ENCODE peak calls at places on chromosomes 4 and X, in seven cellular contexts. Z is IMR-90, L is neuronal stem cell, W is mesenchymal stem cell, Y is H1, N is mesendoderm, M is trophoblast cell. T is an unnamed sample. For H3K4me1, the result is how much of the 10 kb centered on the place peaks cover.

GRCh38 chr4:17138847-17139246 is 240.4 kb upstream of the LDB2 start:
- DNase-seq in Z (peak), L (no peak), W (no peak), Y (no peak), N (no peak), M (no peak), T (no peak)

GRCh38 chr4:54743562-54743961 is 85.8 kb downstream of the KIT start:
- DNase-seq in Z (no peak), L (no peak), W (no peak), Y (no peak), N (no peak), M (no peak), T (no peak)

GRCh38 chr4:33696066-33696465 is 2548.2 kb downstream of the ARAP2 start:
- DNase-seq in Z (no peak), L (no peak), W (peak), Y (no peak), N (no peak), M (peak), T (no peak)

GRCh38 chr4:86921608-86922252 is 13.1 kb upstream of the AFF1 start:
- DNase-seq in Z (no peak), L (no peak), W (no peak), Y (no peak), N (no peak), M (peak), T (no peak)

GRCh38 chrX:353566-354535 is 32.9 kb downstream of the PPP2R3B start:
- DNase-seq in Z (no peak), L (no peak), W (no peak), Y (no peak), N (no peak), M (no peak), T (no peak)

GRCh38 chrX:40132751-40133150 is 35.0 kb upstream of the BCOR start:
- DNase-seq in Z (peak), L (no peak), W (peak), Y (no peak), N (no peak), M (no peak), T (no peak)

GRCh38 chr4:1720163-1720983 is 750 bp downstream of the TMEM129 start:
- DNase-seq in Z (peak), L (peak), W (peak), Y (no peak), N (peak), M (peak), T (peak)

GRCh38 chr4:138275216-138275615 is 33.1 kb upstream of the SLC7A11 start:
- DNase-seq in Z (no peak), L (no peak), W (no peak), Y (no peak), N (peak), M (no peak), T (no peak)

GRCh38 chr4:32994956-32995849 is 2275.0 kb downstream of the PCDH7 start:
- DNase-seq in Z (no peak), L (no peak), W (no peak), Y (no peak), N (no peak), M (no peak), T (no peak)

GRCh38 chrX:5775985-5776384 is 452.7 kb downstream of the NLGN4X start:
- DNase-seq in Z (no peak), L (no peak), W (no peak), Y (no peak), N (no peak), M (no peak), T (no peak)

GRCh38 chr4:53476232-53477037 is 99.0 kb downstream of the FIP1L1 start:
- DNase-seq in Z (peak), L (no peak), W (peak), Y (no peak), N (peak), M (peak), T (no peak)

GRCh38 chrX:140432328-140433025 is 72.4 kb downstream of the SOX3 start:
- DNase-seq in Z (no peak), L (no peak), W (no peak), Y (no peak), N (no peak), M (no peak), T (no peak)

GRCh38 chrX:10079155-10079711 is 77.5 kb upstream of the CLCN4 start:
- DNase-seq in Z (peak), L (no peak), W (peak), Y (no peak), N (no peak), M (no peak), T (no peak)

GRCh38 chrX:154142950-154143745 is 895 bp upstream of the OPN1LW start:
- DNase-seq in Z (no peak), L (no peak), W (no peak), Y (no peak), N (no peak), M (no peak), T (no peak)

GRCh38 chr4:3311489-3312171 is 18.8 kb downstream of the RGS12 start:
- DNase-seq in Z (peak), L (no peak), W (no peak), Y (no peak), N (no peak), M (no peak), T (no peak)
- H4K8ac ChIP-seq in Z (no peak), L (no peak), W (no peak), Y (no peak), N (no peak), M (no peak), T (no peak)

DNA sequence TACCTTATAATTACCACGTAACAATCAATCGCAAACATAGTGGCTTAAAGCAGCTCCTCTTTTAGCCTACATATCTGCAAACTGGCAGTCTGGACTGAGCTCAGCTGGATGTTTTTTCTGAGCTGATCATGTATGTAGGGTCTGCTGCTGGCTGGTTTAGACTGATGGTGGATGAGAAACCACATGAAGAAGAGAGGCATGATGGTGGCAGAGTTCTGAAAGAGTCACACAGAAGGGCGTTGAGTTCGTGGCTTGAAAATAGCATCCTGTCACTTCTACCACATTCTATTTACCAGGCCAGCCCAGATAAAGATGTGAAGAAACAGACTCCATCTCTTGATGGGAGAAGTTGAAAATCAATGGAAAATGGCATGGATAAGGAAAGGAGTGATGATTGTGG is 151.3 kb downstream of the SNCA start:
- DNase-seq in Z (no peak), L (no peak), W (no peak), Y (no peak), N (no peak), M (no peak), T (no peak)
- H3K4me1 ChIP-seq in Z (under half), L (under half), W (under half), Y (under half), N (under half), M (under half), T (under half)

GRCh38 chrX:97401586-97402101 is 517.9 kb downstream of the RPA4 start:
- DNase-seq in Z (peak), L (no peak), W (peak), Y (no peak), N (no peak), M (no peak), T (no peak)

GRCh38 chrX:97402333-97402732 is 518.6 kb downstream of the RPA4 start:
- DNase-seq in Z (no peak), L (no peak), W (peak), Y (no peak), N (no peak), M (no peak), T (no peak)

GRCh38 chrX:97400492-97400891 is 516.8 kb downstream of the RPA4 start:
- DNase-seq in Z (no peak), L (no peak), W (no peak), Y (no peak), N (no peak), M (no peak), T (no peak)

GRCh38 chrX:97402903-97403302 is 519.2 kb downstream of the RPA4 start:
- DNase-seq in Z (no peak), L (no peak), W (no peak), Y (no peak), N (no peak), M (no peak), T (no peak)

DNA sequence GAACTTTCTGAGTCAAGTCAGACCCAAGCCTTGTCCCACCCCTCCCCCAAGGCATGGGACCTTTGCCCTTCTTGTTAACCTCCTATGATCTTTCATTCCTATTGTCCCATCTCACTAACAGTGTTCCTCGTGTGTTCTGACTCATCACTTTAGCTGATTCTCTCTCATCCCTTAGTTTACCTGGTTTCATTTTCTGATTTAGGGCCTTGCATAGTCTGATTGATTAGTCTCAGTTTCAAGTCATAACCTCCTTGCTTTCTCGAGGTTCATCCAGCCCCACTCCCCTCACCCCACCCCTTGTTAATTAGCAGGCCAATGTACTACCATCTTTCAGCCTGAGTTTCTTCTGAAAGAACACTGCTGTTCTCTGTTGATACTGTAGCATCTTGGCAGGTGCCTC is 517.4 kb downstream of the RPA4 start:
- DNase-seq in Z (no peak), L (no peak), W (no peak), Y (no peak), N (no peak), M (no peak), T (no peak)
- H3K4me2 ChIP-seq in Z (no peak), L (no peak), W (no peak), Y (no peak), N (no peak), M (no peak), T (no peak)

GRCh38 chr4:48944252-48944651 is 37.7 kb upstream of the OCIAD2 start:
- DNase-seq in Z (no peak), L (no peak), W (no peak), Y (no peak), N (peak), M (no peak), T (no peak)
- H4K8ac ChIP-seq in Z (no peak), L (no peak), W (peak), Y (no peak), N (no peak), M (no peak), T (no peak)

GRCh38 chrX:121036951-121037350 is 10.5 kb upstream of the GLUD2 start:
- DNase-seq in Z (no peak), L (no peak), W (no peak), Y (no peak), N (no peak), M (no peak), T (no peak)
- H3K4me1 ChIP-seq in Z (under half), L (under half), W (under half), Y (under half), N (under half), M (under half), T (under half)

DNA sequence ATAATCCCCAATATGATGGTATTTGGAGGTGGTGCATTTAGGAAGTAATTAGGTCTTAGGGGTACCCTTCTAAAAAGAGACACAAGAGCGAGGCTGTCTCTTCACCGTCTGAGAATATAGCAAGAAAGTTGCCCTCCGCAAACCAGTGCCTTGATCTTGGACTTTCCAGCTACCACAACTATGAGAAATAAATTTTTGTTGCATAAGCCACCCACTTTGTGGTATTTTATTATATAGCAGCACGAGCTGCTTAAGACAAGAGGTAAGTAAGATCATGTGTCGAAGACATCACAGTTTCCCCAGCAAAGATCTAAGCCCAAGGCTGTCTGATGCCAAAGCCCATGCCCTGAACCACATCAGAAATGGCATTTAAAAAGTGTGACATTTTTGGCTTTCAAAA is 9.6 kb upstream of the EXOSC9 start:
- DNase-seq in Z (peak), L (no peak), W (no peak), Y (no peak), N (no peak), M (no peak), T (no peak)
- H3K4me2 ChIP-seq in Z (peak), L (no peak), W (no peak), Y (no peak), N (no peak), M (no peak), T (no peak)

GRCh38 chr4:158996669-158997074 is 106.2 kb upstream of the RAPGEF2 start:
- DNase-seq in Z (peak), L (no peak), W (peak), Y (no peak), N (peak), M (peak), T (no peak)

GRCh38 chr4:158997660-158998349 is 105.1 kb upstream of the RAPGEF2 start:
- DNase-seq in Z (no peak), L (no peak), W (no peak), Y (no peak), N (no peak), M (no peak), T (no peak)

GRCh38 chr4:158993895-158994294 is 109.0 kb upstream of the RAPGEF2 start:
- DNase-seq in Z (no peak), L (no peak), W (no peak), Y (no peak), N (no peak), M (no peak), T (no peak)

GRCh38 chr4:158995963-158996362 is 106.9 kb upstream of the RAPGEF2 start:
- DNase-seq in Z (no peak), L (no peak), W (no peak), Y (no peak), N (no peak), M (no peak), T (no peak)

DNA sequence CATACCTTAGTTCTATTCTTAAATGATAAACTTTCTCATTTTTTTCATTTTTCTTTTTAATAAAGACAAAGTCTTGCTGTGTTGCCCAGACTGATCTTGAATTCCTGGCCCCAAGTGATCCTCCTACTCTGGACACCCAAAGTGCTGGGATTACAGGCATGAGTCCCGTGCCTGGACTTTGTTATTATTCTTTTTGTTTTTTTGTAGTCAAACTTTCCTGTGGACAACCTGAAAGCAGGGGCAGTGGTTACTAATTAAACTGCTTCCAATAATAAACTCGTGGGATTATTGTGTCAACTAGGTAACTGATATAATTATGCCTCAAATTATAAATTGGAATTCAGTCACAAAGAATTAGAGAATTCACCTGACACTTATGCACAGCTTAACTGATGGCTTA is 107.8 kb upstream of the RAPGEF2 start:
- DNase-seq in Z (no peak), L (no peak), W (no peak), Y (no peak), N (no peak), M (no peak), T (no peak)
- H4K8ac ChIP-seq in Z (no peak), L (no peak), W (no peak), Y (no peak), N (no peak), M (no peak), T (no peak)